ENCODE peak calls at places on chromosome 12, in nine cellular contexts. One of them, this sample, is unnamed.

GRCh38 chr12:5912011-5912410 is 33.0 kb downstream of the ANO2 start:
- DNase-seq in fibroblast of lung: no peak
- DNase-seq in left ventricle myocardium inferior: no peak
- DNase-seq in tibial nerve: no peak
- DNase-seq in ovary: no peak
- DNase-seq in astrocyte: no peak
- DNase-seq in neural progenitor cell: no peak
- DNase-seq in transverse colon: no peak
- DNase-seq in right atrium auricular region: no peak
- DNase-seq in this sample: no peak

GRCh38 chr12:3073438-3074255 is 3.5 kb upstream of the TSPAN9 start:
- DNase-seq in ovary: peak; percentile 80
- DNase-seq in left ventricle myocardium inferior: peak; percentile 85
- DNase-seq in neural progenitor cell: peak; percentile 84
- DNase-seq in transverse colon: peak; percentile 88
- DNase-seq in right atrium auricular region: peak; percentile 89
- DNase-seq in astrocyte: peak; percentile 79
- DNase-seq in fibroblast of lung: peak; percentile 90
- DNase-seq in tibial nerve: peak; percentile 89
- DNase-seq in this sample: peak; percentile 90

GRCh38 chr12:53171725-53172329 is 8.7 kb upstream of the ZNF740 start:
- DNase-seq in fibroblast of lung: no peak
- DNase-seq in tibial nerve: no peak
- DNase-seq in right atrium auricular region: no peak
- DNase-seq in left ventricle myocardium inferior: no peak
- DNase-seq in astrocyte: no peak
- DNase-seq in neural progenitor cell: no peak
- DNase-seq in ovary: no peak
- DNase-seq in transverse colon: no peak
- DNase-seq in this sample: no peak

GRCh38 chr12:109053382-109054123 is 1.2 kb downstream of the USP30 start:
- DNase-seq in astrocyte: no peak
- DNase-seq in right atrium auricular region: no peak
- DNase-seq in fibroblast of lung: peak; percentile 1
- DNase-seq in tibial nerve: no peak
- DNase-seq in left ventricle myocardium inferior: no peak
- DNase-seq in transverse colon: no peak
- DNase-seq in neural progenitor cell: peak; percentile 23
- DNase-seq in ovary: no peak
- DNase-seq in this sample: no peak

GRCh38 chr12:59401862-59402261 is 194.0 kb upstream of the SLC16A7 start:
- DNase-seq in neural progenitor cell: no peak
- DNase-seq in tibial nerve: no peak
- DNase-seq in ovary: no peak
- DNase-seq in left ventricle myocardium inferior: no peak
- DNase-seq in astrocyte: no peak
- DNase-seq in right atrium auricular region: no peak
- DNase-seq in transverse colon: no peak
- DNase-seq in fibroblast of lung: no peak
- DNase-seq in this sample: no peak

GRCh38 chr12:18340186-18340585 is 78.9 kb downstream of the PIK3C2G start:
- DNase-seq in transverse colon: no peak
- DNase-seq in left ventricle myocardium inferior: no peak
- DNase-seq in astrocyte: no peak
- DNase-seq in fibroblast of lung: no peak
- DNase-seq in neural progenitor cell: no peak
- DNase-seq in right atrium auricular region: no peak
- DNase-seq in tibial nerve: no peak
- DNase-seq in ovary: no peak
- DNase-seq in this sample: no peak

GRCh38 chr12:75820848-75821578 is 210.6 kb downstream of the PHLDA1 start:
- DNase-seq in fibroblast of lung: peak; percentile 100
- DNase-seq in neural progenitor cell: no peak
- DNase-seq in astrocyte: peak; percentile 95
- DNase-seq in right atrium auricular region: peak; percentile 72
- DNase-seq in tibial nerve: peak; percentile 66
- DNase-seq in transverse colon: peak; percentile 26
- DNase-seq in ovary: peak; percentile 29
- DNase-seq in left ventricle myocardium inferior: peak; percentile 16
- DNase-seq in this sample: peak; percentile 66

GRCh38 chr12:67909091-67909531 is 80.1 kb upstream of the IFNG-AS1 start:
- DNase-seq in fibroblast of lung: peak; percentile 12
- DNase-seq in ovary: no peak
- DNase-seq in left ventricle myocardium inferior: no peak
- DNase-seq in tibial nerve: no peak
- DNase-seq in astrocyte: peak; percentile 94
- DNase-seq in neural progenitor cell: no peak
- DNase-seq in transverse colon: no peak
- DNase-seq in right atrium auricular region: no peak
- DNase-seq in this sample: no peak

GRCh38 chr12:114913871-114914801 is 230.2 kb upstream of the TBX3 start:
- DNase-seq in ovary: no peak
- DNase-seq in left ventricle myocardium inferior: no peak
- DNase-seq in fibroblast of lung: peak; percentile 81
- DNase-seq in neural progenitor cell: peak; percentile 65
- DNase-seq in astrocyte: peak; percentile 57
- DNase-seq in tibial nerve: no peak
- DNase-seq in transverse colon: no peak
- DNase-seq in right atrium auricular region: no peak
- DNase-seq in this sample: no peak

GRCh38 chr12:52005903-52006703 is 643 bp upstream of the TAMALIN start:
- DNase-seq in transverse colon: peak; percentile 75
- DNase-seq in right atrium auricular region: peak; percentile 85
- DNase-seq in fibroblast of lung: no peak
- DNase-seq in neural progenitor cell: peak; percentile 58
- DNase-seq in tibial nerve: peak; percentile 47
- DNase-seq in left ventricle myocardium inferior: no peak
- DNase-seq in astrocyte: no peak
- DNase-seq in ovary: no peak
- DNase-seq in this sample: peak; percentile 70

DNA sequence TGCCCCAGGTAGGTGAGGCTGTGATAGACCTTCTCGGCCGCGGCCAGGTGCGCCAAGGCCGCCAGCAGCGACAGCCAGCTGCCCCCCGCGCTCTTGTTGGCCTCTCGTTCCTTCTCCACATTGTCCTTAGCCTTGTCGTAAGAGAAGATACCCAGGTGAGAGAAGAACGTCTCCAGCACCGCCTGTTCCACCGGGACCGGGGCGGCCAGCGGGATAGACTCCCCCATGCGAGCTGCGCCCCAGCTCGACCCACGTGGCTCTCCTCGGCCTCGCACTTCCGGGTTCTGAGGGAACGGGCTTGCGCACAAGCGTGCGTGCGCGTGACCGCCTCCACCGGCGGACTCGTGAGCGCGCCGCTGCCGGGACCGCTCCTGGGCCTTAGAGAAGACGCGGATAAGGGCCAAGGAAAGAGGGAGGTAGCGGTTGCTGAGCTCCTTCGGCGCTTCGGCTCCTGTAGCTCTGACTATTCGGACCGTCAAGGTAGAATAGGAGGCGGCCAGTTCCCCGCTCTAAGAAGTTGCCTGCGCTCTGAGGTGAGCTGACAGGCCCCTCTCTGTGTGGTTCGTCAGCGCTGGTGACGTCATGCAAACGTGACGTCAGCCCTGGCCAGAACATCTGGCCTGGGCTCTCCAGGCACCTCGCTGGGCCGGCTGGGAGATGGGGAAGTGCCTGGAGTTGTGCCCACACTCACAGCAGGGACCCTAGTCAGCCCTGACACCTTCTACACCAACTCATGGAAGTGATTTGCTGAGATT is at the start of gene KICS2:
- DNase-seq in astrocyte: peak; percentile 90
- DNase-seq in transverse colon: peak; percentile 95
- DNase-seq in right atrium auricular region: peak; percentile 93
- DNase-seq in left ventricle myocardium inferior: peak; percentile 93
- DNase-seq in ovary: peak; percentile 93
- DNase-seq in neural progenitor cell: peak; percentile 96
- DNase-seq in tibial nerve: peak; percentile 86
- DNase-seq in fibroblast of lung: peak; percentile 95
- DNase-seq in this sample: peak; percentile 92
- TF ChIP-seq CTCF in astrocyte: no peak
- TF ChIP-seq CTCF in transverse colon: no peak
- TF ChIP-seq CTCF in right atrium auricular region: peak; percentile 16
- TF ChIP-seq CTCF in left ventricle myocardium inferior: peak; percentile 9
- TF ChIP-seq CTCF in ovary: peak; percentile 27
- TF ChIP-seq CTCF in neural progenitor cell: no peak
- TF ChIP-seq CTCF in tibial nerve: no peak
- TF ChIP-seq CTCF in fibroblast of lung: no peak
- TF ChIP-seq CTCF in this sample: no peak

DNA sequence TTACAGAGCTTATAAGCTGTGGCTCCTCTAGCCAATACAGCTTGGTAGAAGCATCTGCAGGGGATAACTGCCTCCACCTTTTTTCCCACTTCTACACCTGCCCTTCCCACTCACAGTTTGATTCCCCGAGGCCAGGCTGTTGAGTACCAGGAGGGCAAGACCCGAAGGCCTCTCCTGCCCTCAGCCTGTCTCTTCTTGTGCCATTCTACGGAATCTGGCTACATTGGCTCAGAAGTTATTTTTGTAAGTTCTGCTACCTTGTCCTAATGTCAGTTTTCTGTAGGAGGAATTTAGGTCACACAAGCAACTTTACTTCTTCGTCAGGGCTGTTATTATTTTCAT is 11.7 kb downstream of the FBXL14 start:
- DNase-seq in right atrium auricular region: no peak
- DNase-seq in astrocyte: no peak
- DNase-seq in tibial nerve: no peak
- DNase-seq in left ventricle myocardium inferior: no peak
- DNase-seq in ovary: no peak
- DNase-seq in neural progenitor cell: no peak
- DNase-seq in transverse colon: no peak
- DNase-seq in fibroblast of lung: no peak
- DNase-seq in this sample: no peak
- H3K4me1 ChIP-seq in right atrium auricular region: no peaks in the 10 kb centered on the region
- H3K4me1 ChIP-seq in astrocyte: peaks cover 18% of the 10 kb centered on the region
- H3K4me1 ChIP-seq in tibial nerve: no peaks in the 10 kb centered on the region
- H3K4me1 ChIP-seq in left ventricle myocardium inferior: peaks cover 33% of the 10 kb centered on the region
- H3K4me1 ChIP-seq in ovary: no peaks in the 10 kb centered on the region
- H3K4me1 ChIP-seq in neural progenitor cell: peaks cover 87% of the 10 kb centered on the region
- H3K4me1 ChIP-seq in transverse colon: peaks cover 26% of the 10 kb centered on the region
- H3K4me1 ChIP-seq in fibroblast of lung: peaks cover 14% of the 10 kb centered on the region
- H3K4me1 ChIP-seq in this sample: no peaks in the 10 kb centered on the region

DNA sequence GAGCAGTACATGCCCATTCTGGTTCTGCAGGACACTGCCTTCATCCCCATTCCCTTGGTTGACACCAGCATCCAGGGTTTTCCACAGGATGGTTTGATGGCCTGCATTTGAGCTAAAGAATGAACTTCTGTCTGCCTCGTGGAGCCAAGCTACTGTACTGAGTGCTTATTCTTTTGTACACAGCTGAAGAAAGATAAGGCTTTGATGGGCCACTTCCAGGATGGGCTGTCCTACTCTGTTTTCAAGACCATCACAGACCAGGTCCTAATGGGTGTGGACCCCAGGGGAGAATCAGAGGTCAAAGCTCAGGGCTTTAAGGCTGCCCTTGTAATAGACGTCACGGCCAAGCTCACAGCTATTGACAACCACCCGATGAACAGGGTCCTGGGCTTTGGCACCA is 23.7 kb downstream of the BCL2L14 start:
- DNase-seq in neural progenitor cell: no peak
- DNase-seq in tibial nerve: no peak
- DNase-seq in ovary: no peak
- DNase-seq in left ventricle myocardium inferior: no peak
- DNase-seq in fibroblast of lung: no peak
- DNase-seq in right atrium auricular region: no peak
- DNase-seq in astrocyte: no peak
- DNase-seq in transverse colon: no peak
- DNase-seq in this sample: no peak
- H3K27ac ChIP-seq in neural progenitor cell: no peak overlapping the region
- H3K27ac ChIP-seq in tibial nerve: no peak overlapping the region
- H3K27ac ChIP-seq in ovary: no peak overlapping the region
- H3K27ac ChIP-seq in left ventricle myocardium inferior: no peak overlapping the region
- H3K27ac ChIP-seq in fibroblast of lung: no peak overlapping the region
- H3K27ac ChIP-seq in right atrium auricular region: no peak overlapping the region
- H3K27ac ChIP-seq in astrocyte: no peak overlapping the region
- H3K27ac ChIP-seq in transverse colon: no peak overlapping the region
- H3K27ac ChIP-seq in this sample: no peak overlapping the region

GRCh38 chr12:57752668-57753000 is 524 bp upstream of the CDK4 start:
- DNase-seq in fibroblast of lung: no peak
- DNase-seq in ovary: no peak
- DNase-seq in left ventricle myocardium inferior: no peak
- DNase-seq in astrocyte: no peak
- DNase-seq in tibial nerve: no peak
- DNase-seq in right atrium auricular region: no peak
- DNase-seq in neural progenitor cell: no peak
- DNase-seq in transverse colon: no peak
- DNase-seq in this sample: no peak

GRCh38 chr12:57751432-57751787 is 700 bp downstream of the CDK4 start:
- DNase-seq in tibial nerve: no peak
- DNase-seq in right atrium auricular region: no peak
- DNase-seq in astrocyte: no peak
- DNase-seq in fibroblast of lung: no peak
- DNase-seq in neural progenitor cell: no peak
- DNase-seq in ovary: no peak
- DNase-seq in transverse colon: no peak
- DNase-seq in left ventricle myocardium inferior: no peak
- DNase-seq in this sample: no peak

GRCh38 chr12:57750561-57751431 is 1.3 kb downstream of the CDK4 start:
- DNase-seq in neural progenitor cell: no peak
- DNase-seq in left ventricle myocardium inferior: no peak
- DNase-seq in tibial nerve: no peak
- DNase-seq in right atrium auricular region: no peak
- DNase-seq in astrocyte: no peak
- DNase-seq in fibroblast of lung: no peak
- DNase-seq in transverse colon: no peak
- DNase-seq in ovary: no peak
- DNase-seq in this sample: no peak

GRCh38 chr12:57753938-57754337 is 965 bp upstream of the MARCHF9 start:
- DNase-seq in ovary: no peak
- DNase-seq in neural progenitor cell: no peak
- DNase-seq in tibial nerve: no peak
- DNase-seq in transverse colon: no peak
- DNase-seq in right atrium auricular region: no peak
- DNase-seq in astrocyte: no peak
- DNase-seq in fibroblast of lung: no peak
- DNase-seq in left ventricle myocardium inferior: no peak
- DNase-seq in this sample: no peak

DNA sequence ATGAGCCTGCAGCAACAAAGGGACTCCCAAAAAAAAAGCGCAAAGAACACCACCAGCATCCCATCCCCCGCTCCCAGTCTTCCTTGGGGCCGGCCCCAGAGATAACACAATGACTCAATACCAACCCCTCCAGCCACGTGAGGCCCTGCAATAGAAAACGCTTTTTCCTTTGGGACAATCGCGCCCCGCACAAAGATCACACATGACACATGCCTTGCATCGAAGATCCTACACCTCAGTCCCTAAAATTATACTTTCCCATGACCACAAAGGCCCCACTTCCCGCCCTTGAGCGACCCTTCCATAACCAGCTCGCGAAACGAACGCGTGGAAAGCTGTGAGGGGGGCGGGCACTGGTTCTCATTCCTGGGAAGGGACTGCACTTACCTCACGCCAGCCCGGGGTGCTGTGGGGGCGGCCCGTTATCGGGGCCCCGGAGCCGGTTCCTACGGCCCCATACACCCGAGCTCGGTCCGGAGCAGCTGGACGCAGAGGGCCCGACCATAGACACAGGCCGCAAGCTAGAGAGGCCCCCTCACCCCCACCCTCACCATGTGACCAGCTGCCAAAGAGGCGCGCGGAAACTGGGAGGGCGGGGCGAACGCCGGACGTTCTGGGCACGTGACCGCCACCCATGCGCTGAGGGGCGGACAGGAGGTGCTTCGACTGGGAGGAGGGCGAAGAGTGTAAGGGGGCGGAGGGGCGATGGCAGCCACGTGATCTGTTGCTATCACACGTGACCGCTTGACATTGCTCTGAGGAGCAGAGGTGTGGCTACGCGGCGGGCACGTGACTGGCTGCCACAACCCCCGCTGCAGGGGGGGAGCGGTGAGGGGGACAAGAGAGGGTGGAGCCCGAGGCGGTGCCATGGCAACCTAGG is at the start of gene CDK4:
- DNase-seq in fibroblast of lung: peak; percentile 100
- DNase-seq in neural progenitor cell: peak; percentile 100
- DNase-seq in left ventricle myocardium inferior: peak; percentile 99
- DNase-seq in astrocyte: peak; percentile 99
- DNase-seq in right atrium auricular region: peak; percentile 100
- DNase-seq in ovary: peak; percentile 99
- DNase-seq in tibial nerve: peak; percentile 98
- DNase-seq in transverse colon: peak; percentile 99
- DNase-seq in this sample: peak; percentile 100
- TF ChIP-seq CTCF in fibroblast of lung: no peak
- TF ChIP-seq CTCF in neural progenitor cell: no peak
- TF ChIP-seq CTCF in left ventricle myocardium inferior: no peak
- TF ChIP-seq CTCF in astrocyte: no peak
- TF ChIP-seq CTCF in right atrium auricular region: no peak
- TF ChIP-seq CTCF in ovary: peak; percentile 10
- TF ChIP-seq CTCF in tibial nerve: no peak
- TF ChIP-seq CTCF in transverse colon: no peak
- TF ChIP-seq CTCF in this sample: no peak

This sample was measured in tibial artery.